ENCODE peak calls at places on chromosomes 3 and 15, in six cellular contexts. W is HCT116, Q is GM12878, H is K562, O is HepG2, P is H1. A is an unnamed sample.

GRCh38 chr3:115975353-115975752 is 352.0 kb downstream of the GAP43 start:
- DNase-seq in W (no peak), Q (no peak), H (peak), O (peak), P (no peak), A (no peak)

GRCh38 chr3:127220497-127220896 is 27.6 kb downstream of the PRR23E start:
- DNase-seq in W (no peak), Q (peak), H (no peak), O (no peak), P (no peak), A (no peak)

GRCh38 chr3:11464356-11464755 is 179.4 kb downstream of the VGLL4 start:
- DNase-seq in W (no peak), Q (no peak), H (no peak), O (no peak), P (no peak), A (no peak)

GRCh38 chr3:71707600-71707999 is 17.6 kb downstream of the EIF4E3 start:
- DNase-seq in W (no peak), Q (no peak), H (no peak), O (no peak), P (no peak), A (no peak)

GRCh38 chr15:40293006-40293405 is 10.1 kb upstream of the ANKRD63 start:
- DNase-seq in W (no peak), Q (no peak), H (no peak), O (no peak), P (no peak), A (no peak)

GRCh38 chr15:49741721-49742120 is 120.9 kb downstream of the DTWD1 start:
- DNase-seq in W (no peak), Q (no peak), H (peak), O (no peak), P (no peak), A (no peak)

GRCh38 chr3:148146947-148147346 is 550.8 kb upstream of the AGTR1 start:
- DNase-seq in W (no peak), Q (no peak), H (no peak), O (no peak), P (no peak), A (no peak)

GRCh38 chr3:81716870-81717509 is 44.5 kb downstream of the GBE1 start:
- DNase-seq in W (no peak), Q (no peak), H (peak), O (peak), P (no peak), A (no peak)

GRCh38 chr3:150830094-150830681 is 67.2 kb upstream of the SIAH2 start:
- DNase-seq in W (peak), Q (no peak), H (peak), O (peak), P (no peak), A (no peak)

GRCh38 chr3:32276279-32276841 is 37.9 kb downstream of the CMTM8 start:
- DNase-seq in W (no peak), Q (no peak), H (no peak), O (peak), P (no peak), A (peak)

GRCh38 chr3:113242091-113242581 is 30.8 kb downstream of the BOC start:
- DNase-seq in W (no peak), Q (no peak), H (no peak), O (no peak), P (no peak), A (no peak)

GRCh38 chr15:58980351-58980939 is 7.0 kb upstream of the RNF111 start:
- DNase-seq in W (peak), Q (no peak), H (peak), O (peak), P (no peak), A (peak)

GRCh38 chr3:46368569-46368968 is 2.2 kb upstream of the CCR5 start:
- DNase-seq in W (no peak), Q (peak), H (peak), O (no peak), P (peak), A (no peak)

GRCh38 chr15:44414001-44414400 is 13.4 kb upstream of the CTDSPL2 start:
- DNase-seq in W (no peak), Q (no peak), H (no peak), O (no peak), P (no peak), A (no peak)

GRCh38 chr15:98548172-98548971 is 100.0 kb upstream of the IGF1R start:
- DNase-seq in W (no peak), Q (no peak), H (no peak), O (no peak), P (peak), A (peak)

GRCh38 chr15:40330368-40330836 is 6.9 kb downstream of the INAFM2 start:
- DNase-seq in W (no peak), Q (no peak), H (peak), O (no peak), P (no peak), A (no peak)

GRCh38 chr3:107657971-107658370 is 135.2 kb downstream of the BBX start:
- DNase-seq in W (no peak), Q (no peak), H (no peak), O (no peak), P (no peak), A (no peak)

GRCh38 chr3:170499562-170500156 is 81.0 kb downstream of the CLDN11 start:
- DNase-seq in W (peak), Q (no peak), H (peak), O (peak), P (no peak), A (peak)

GRCh38 chr15:77819841-77820728 is 187.4 kb upstream of the LINGO1 start:
- DNase-seq in W (peak), Q (no peak), H (peak), O (peak), P (no peak), A (peak)

GRCh38 chr15:77009646-77010311 is 14.9 kb downstream of the PSTPIP1 start:
- DNase-seq in W (no peak), Q (no peak), H (no peak), O (no peak), P (no peak), A (no peak)

GRCh38 chr3:137105277-137105977 is 147.6 kb downstream of the IL20RB start:
- DNase-seq in W (peak), Q (peak), H (peak), O (peak), P (no peak), A (peak)

GRCh38 chr3:149589332-149589731 is 68.5 kb downstream of the WWTR1 start:
- DNase-seq in W (no peak), Q (no peak), H (no peak), O (no peak), P (no peak), A (peak)

GRCh38 chr15:62059818-62060115 is 480 bp downstream of the VPS13C start:
- DNase-seq in W (no peak), Q (peak), H (peak), O (peak), P (no peak), A (no peak)

GRCh38 chr15:101172421-101173097 is 79.3 kb downstream of the CHSY1 start:
- DNase-seq in W (no peak), Q (no peak), H (no peak), O (no peak), P (no peak), A (no peak)

GRCh38 chr3:184814214-184814613 is 2.2 kb downstream of the VPS8 start:
- DNase-seq in W (no peak), Q (peak), H (no peak), O (no peak), P (no peak), A (no peak)

GRCh38 chr3:195270350-195271115 is 426 bp downstream of the XXYLT1 start:
- DNase-seq in W (peak), Q (no peak), H (peak), O (peak), P (no peak), A (peak)

GRCh38 chr3:178739720-178740119 is 203.5 kb downstream of the KCNMB2 start:
- DNase-seq in W (no peak), Q (no peak), H (no peak), O (no peak), P (no peak), A (no peak)

GRCh38 chr3:99172736-99173657 is 271.5 kb upstream of the DCBLD2 start:
- DNase-seq in W (peak), Q (peak), H (peak), O (peak), P (no peak), A (peak)

GRCh38 chr3:134904796-134905646 is 110.0 kb downstream of the EPHB1 start:
- DNase-seq in W (no peak), Q (peak), H (no peak), O (no peak), P (no peak), A (no peak)

GRCh38 chr3:64599651-64600050 is 88.1 kb downstream of the ADAMTS9 start:
- DNase-seq in W (no peak), Q (no peak), H (no peak), O (no peak), P (no peak), A (no peak)

GRCh38 chr15:74978503-74978902 is 16.9 kb upstream of the SCAMP5 start:
- DNase-seq in W (no peak), Q (no peak), H (no peak), O (no peak), P (no peak), A (no peak)

GRCh38 chr3:30141927-30142326 is 464.5 kb upstream of the TGFBR2 start:
- DNase-seq in W (no peak), Q (no peak), H (no peak), O (peak), P (no peak), A (no peak)

GRCh38 chr3:188153498-188153948 is 434 bp upstream of the LPP start:
- DNase-seq in W (peak), Q (no peak), H (no peak), O (peak), P (peak), A (peak)

GRCh38 chr3:71725279-71725991 is at the start of gene EIF4E3:
- DNase-seq in W (no peak), Q (no peak), H (peak), O (no peak), P (no peak), A (no peak)

GRCh38 chr3:52311567-52312119 is 4.5 kb upstream of the DNAH1 start:
- DNase-seq in W (no peak), Q (no peak), H (no peak), O (no peak), P (no peak), A (no peak)
- TF ChIP-seq POLR2AphosphoS5 in W (no peak), Q (no peak), H (no peak), O (no peak), P (no peak), A (no peak)

GRCh38 chr15:52334491-52335160 is 39.0 kb upstream of the MYO5C start:
- DNase-seq in W (no peak), Q (no peak), H (no peak), O (no peak), P (no peak), A (no peak)

GRCh38 chr15:52337961-52338535 is 42.4 kb upstream of the MYO5C start:
- DNase-seq in W (no peak), Q (no peak), H (no peak), O (no peak), P (no peak), A (peak)

GRCh38 chr15:52336530-52336929 is 40.9 kb upstream of the MYO5C start:
- DNase-seq in W (no peak), Q (no peak), H (peak), O (no peak), P (no peak), A (no peak)

GRCh38 chr15:52338891-52339290 is 43.3 kb upstream of the MYO5C start:
- DNase-seq in W (no peak), Q (no peak), H (no peak), O (no peak), P (no peak), A (no peak)

DNA sequence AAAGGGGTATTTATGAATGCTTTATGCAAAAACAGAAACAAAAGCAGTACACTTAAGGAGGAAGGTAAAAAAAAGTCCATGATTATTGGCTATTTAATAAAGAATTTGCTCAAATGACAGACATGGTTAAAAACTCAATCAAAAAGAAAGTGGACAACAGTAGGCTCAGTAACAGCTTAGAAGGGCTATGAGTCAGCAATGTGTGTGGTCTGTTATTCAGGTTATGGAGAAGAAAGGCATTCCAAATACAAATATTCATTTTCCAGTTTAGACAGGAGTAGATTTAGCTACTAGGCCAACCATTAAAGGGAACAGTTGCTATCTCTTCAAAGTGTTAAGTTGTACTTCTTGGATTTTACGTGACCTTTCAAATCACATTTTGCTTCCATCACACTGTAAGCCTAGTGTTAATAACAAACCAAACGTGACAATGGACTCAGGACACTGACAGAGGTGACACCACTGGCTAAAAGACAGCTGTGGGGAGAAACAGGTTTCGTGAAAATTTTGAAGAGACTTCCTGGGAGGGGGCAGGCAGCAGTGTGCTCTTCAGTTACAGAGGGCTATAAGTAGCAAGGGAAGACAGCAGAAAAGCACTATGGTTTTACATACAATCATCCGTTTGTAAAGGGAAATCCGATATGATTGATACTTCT is 41.7 kb upstream of the MYO5C start:
- DNase-seq in W (no peak), Q (no peak), H (no peak), O (peak), P (no peak), A (peak)
- H3K4me2 ChIP-seq in W (peak), Q (no peak), H (no peak), O (peak), P (no peak), A (no peak)

DNA sequence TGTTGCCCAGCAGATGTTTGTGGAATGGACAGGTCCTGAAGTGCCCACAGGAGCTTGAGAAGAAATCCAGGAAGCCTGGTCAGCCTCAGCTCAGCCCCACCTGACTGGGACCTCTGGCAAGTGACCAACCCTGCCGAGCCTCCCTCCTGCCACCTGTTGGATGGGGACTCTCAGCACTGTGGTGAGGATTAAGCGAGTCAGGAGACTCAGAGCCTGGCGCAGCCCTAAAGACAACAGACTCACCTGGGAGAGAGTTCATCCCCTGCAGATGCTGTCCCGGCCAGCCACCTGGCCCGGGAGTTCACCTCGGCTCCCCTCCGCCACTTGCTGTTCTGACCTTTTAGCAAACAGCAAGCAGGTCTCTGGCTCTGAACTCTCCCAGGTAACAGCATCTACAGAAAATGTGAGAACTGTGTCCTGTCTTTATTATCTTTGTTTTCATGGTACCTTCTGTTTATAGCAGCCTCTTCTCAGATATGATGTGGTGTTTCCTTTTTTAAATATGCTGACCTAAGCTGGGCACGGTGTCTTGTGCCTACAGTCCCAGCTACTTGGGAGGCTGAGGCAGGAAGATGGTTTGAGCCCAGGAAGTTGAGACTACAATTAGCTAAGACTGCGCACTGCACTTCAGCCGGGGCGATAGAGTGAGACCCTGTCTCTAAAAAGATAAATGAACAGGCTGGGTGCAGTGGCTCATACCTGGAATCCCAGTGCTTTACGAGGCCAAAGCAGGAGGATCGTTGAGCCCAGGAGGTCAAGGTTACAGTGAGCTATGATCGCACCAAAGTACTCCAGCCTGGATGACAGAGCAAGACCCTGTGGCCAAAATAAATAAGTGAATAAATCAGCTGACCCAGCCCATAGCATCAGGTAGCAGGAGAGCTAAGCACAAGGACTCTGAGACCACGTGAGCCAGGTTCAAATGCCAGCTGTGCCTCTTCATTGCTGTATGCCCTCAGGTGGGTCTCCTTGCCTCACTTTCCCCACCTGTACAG is 32.4 kb upstream of the SLC6A6 start:
- DNase-seq in W (peak), Q (no peak), H (peak), O (peak), P (peak), A (no peak)
- TF ChIP-seq POLR2A in W (no peak), Q (no peak), H (no peak), O (no peak), P (no peak), A (no peak)

DNA sequence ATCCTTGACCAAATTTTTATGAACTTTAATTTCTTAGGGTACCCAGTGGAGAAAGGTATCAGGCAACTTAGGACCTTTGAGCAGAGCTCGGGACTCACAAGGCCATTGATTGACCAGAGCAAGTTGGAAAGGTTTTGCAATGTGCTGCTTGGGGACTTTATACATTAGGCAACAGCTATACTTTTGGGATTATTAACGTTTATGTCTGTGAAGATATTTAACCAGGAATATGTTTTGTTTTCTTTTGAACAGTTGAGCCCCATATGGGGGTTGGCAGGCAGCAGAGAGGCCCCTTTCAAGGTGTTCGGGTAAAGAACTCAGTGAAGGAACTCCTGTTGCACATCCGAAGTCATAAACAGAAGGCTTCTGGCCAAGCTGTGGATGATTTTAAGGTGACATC is 2.5 kb downstream of the NFKBIZ start:
- DNase-seq in W (no peak), Q (no peak), H (no peak), O (no peak), P (no peak), A (no peak)
- TF ChIP-seq POLR2AphosphoS5 in W (no peak), Q (peak), H (no peak), O (no peak), P (no peak), A (no peak)

GRCh38 chr3:123287962-123288302 is 86.2 kb downstream of the SEC22A start:
- DNase-seq in W (no peak), Q (no peak), H (no peak), O (no peak), P (no peak), A (no peak)
- H3K4me2 ChIP-seq in W (no peak), Q (no peak), H (no peak), O (no peak), P (no peak), A (no peak)

DNA sequence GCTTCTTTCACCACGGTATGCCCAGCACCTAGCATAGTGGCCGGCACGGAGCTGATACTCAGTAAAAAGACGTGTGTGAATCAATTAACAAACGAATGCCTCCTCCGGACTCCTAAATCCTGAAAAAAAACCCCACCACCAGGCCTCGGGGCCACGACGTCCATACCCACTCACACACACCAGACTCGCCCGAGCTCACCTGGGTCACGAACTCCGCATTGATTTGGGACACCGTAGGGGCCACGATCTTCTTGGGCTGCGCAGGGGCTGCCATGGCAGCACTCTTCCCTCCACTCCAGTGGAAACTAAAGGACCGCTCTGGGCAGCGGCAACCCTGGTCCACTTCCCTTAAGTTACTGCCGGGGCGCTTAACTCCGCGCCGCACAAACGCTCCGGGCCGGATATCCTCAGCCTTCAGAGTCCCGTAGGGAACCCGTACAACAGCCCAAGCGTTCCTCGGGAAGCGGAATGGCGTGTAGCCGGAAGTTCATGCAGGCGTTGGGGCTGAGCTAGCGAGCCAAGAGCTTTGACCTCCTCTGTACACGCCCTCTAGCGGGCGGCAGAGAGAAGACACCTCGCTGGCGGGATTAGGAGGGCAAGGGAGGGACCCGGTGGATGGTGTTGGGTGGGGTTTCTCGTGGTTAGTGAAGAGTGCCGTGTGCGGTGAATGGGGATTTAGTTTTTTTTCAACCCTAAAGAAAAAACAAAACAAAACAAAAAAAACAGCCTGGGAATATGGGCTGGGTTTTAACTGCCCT is at the start of gene AQR:
- DNase-seq in W (peak), Q (peak), H (peak), O (peak), P (peak), A (peak)
- TF ChIP-seq POLR2A in W (peak), Q (peak), H (peak), O (peak), P (peak), A (peak)